ENCODE peak calls at places on chromosomes 11 and 22, in six cellular contexts. One of them, this sample, is unnamed.
A peak's percentile ranks its signal among the peaks of the same experiment; 100 is the strongest.

GRCh38 chr11:88345408-88345807 is 7.9 kb upstream of the CTSC start:
- DNase-seq in type B pancreatic cell: no peak
- DNase-seq in non-pigmented ciliary epithelial cell: no peak
- DNase-seq in nephron progenitor cell: no peak
- DNase-seq in RKO: peak; percentile 18
- DNase-seq in fibroblast of lung: no peak
- DNase-seq in this sample: peak; percentile 64

GRCh38 chr22:50079689-50080465 is 5.3 kb downstream of the MLC1 start:
- DNase-seq in non-pigmented ciliary epithelial cell: no peak
- DNase-seq in RKO: no peak
- DNase-seq in fibroblast of lung: no peak
- DNase-seq in type B pancreatic cell: no peak
- DNase-seq in nephron progenitor cell: no peak
- DNase-seq in this sample: no peak

GRCh38 chr11:65572356-65573043 is at the start of gene FAM89B:
- DNase-seq in RKO: peak; percentile 83
- DNase-seq in type B pancreatic cell: peak; percentile 88
- DNase-seq in non-pigmented ciliary epithelial cell: no peak
- DNase-seq in fibroblast of lung: peak; percentile 84
- DNase-seq in nephron progenitor cell: peak; percentile 86
- DNase-seq in this sample: peak; percentile 76

GRCh38 chr11:61498767-61499341 is 9.7 kb upstream of the LRRC10B start:
- DNase-seq in fibroblast of lung: no peak
- DNase-seq in non-pigmented ciliary epithelial cell: no peak
- DNase-seq in type B pancreatic cell: no peak
- DNase-seq in nephron progenitor cell: no peak
- DNase-seq in RKO: no peak
- DNase-seq in this sample: no peak

GRCh38 chr11:83554896-83555295 is 268.7 kb upstream of the CCDC90B start:
- DNase-seq in fibroblast of lung: no peak
- DNase-seq in non-pigmented ciliary epithelial cell: no peak
- DNase-seq in RKO: no peak
- DNase-seq in nephron progenitor cell: no peak
- DNase-seq in type B pancreatic cell: no peak
- DNase-seq in this sample: no peak

GRCh38 chr11:72781313-72782080 is 12.3 kb downstream of the STARD10 start:
- DNase-seq in RKO: no peak
- DNase-seq in nephron progenitor cell: peak; percentile 68
- DNase-seq in fibroblast of lung: no peak
- DNase-seq in non-pigmented ciliary epithelial cell: no peak
- DNase-seq in type B pancreatic cell: no peak
- DNase-seq in this sample: no peak

GRCh38 chr11:27571151-27571840 is 64.7 kb upstream of the LIN7C start:
- DNase-seq in type B pancreatic cell: no peak
- DNase-seq in RKO: no peak
- DNase-seq in nephron progenitor cell: no peak
- DNase-seq in non-pigmented ciliary epithelial cell: peak; percentile 77
- DNase-seq in fibroblast of lung: peak; percentile 85
- DNase-seq in this sample: peak; percentile 77

GRCh38 chr11:130037058-130037457 is 32.6 kb upstream of the APLP2 start:
- DNase-seq in non-pigmented ciliary epithelial cell: peak; percentile 70
- DNase-seq in nephron progenitor cell: no peak
- DNase-seq in RKO: peak; percentile 81
- DNase-seq in type B pancreatic cell: no peak
- DNase-seq in fibroblast of lung: peak; percentile 51
- DNase-seq in this sample: peak; percentile 77

GRCh38 chr11:87028688-87029087 is 9.0 kb upstream of the TMEM135 start:
- DNase-seq in nephron progenitor cell: no peak
- DNase-seq in RKO: no peak
- DNase-seq in fibroblast of lung: no peak
- DNase-seq in type B pancreatic cell: no peak
- DNase-seq in non-pigmented ciliary epithelial cell: no peak
- DNase-seq in this sample: no peak

GRCh38 chr11:32386770-32387377 is 48.5 kb downstream of the WT1 start:
- DNase-seq in RKO: no peak
- DNase-seq in non-pigmented ciliary epithelial cell: no peak
- DNase-seq in fibroblast of lung: peak; percentile 63
- DNase-seq in nephron progenitor cell: no peak
- DNase-seq in type B pancreatic cell: no peak
- DNase-seq in this sample: peak; percentile 94

GRCh38 chr11:9797300-9797699 is 133.4 kb downstream of the SWAP70 start:
- DNase-seq in non-pigmented ciliary epithelial cell: no peak
- DNase-seq in RKO: no peak
- DNase-seq in type B pancreatic cell: no peak
- DNase-seq in nephron progenitor cell: no peak
- DNase-seq in fibroblast of lung: no peak
- DNase-seq in this sample: no peak

GRCh38 chr11:130634981-130635473 is 186.6 kb downstream of the ADAMTS15 start:
- DNase-seq in non-pigmented ciliary epithelial cell: no peak
- DNase-seq in type B pancreatic cell: no peak
- DNase-seq in fibroblast of lung: peak; percentile 56
- DNase-seq in RKO: no peak
- DNase-seq in nephron progenitor cell: no peak
- DNase-seq in this sample: no peak

GRCh38 chr22:38777087-38777671 is 16.8 kb downstream of the DNAL4 start:
- DNase-seq in type B pancreatic cell: no peak
- DNase-seq in RKO: no peak
- DNase-seq in non-pigmented ciliary epithelial cell: no peak
- DNase-seq in nephron progenitor cell: no peak
- DNase-seq in fibroblast of lung: no peak
- DNase-seq in this sample: no peak

GRCh38 chr22:25484498-25484897 is 80.0 kb upstream of the GRK3 start:
- DNase-seq in non-pigmented ciliary epithelial cell: no peak
- DNase-seq in RKO: no peak
- DNase-seq in type B pancreatic cell: no peak
- DNase-seq in fibroblast of lung: no peak
- DNase-seq in nephron progenitor cell: no peak
- DNase-seq in this sample: no peak

GRCh38 chr11:9148035-9148434 is 56.6 kb upstream of the SCUBE2 start:
- DNase-seq in type B pancreatic cell: no peak
- DNase-seq in fibroblast of lung: no peak
- DNase-seq in RKO: no peak
- DNase-seq in nephron progenitor cell: no peak
- DNase-seq in non-pigmented ciliary epithelial cell: no peak
- DNase-seq in this sample: no peak

GRCh38 chr22:21726650-21727049 is 8.9 kb downstream of the YPEL1 start:
- DNase-seq in fibroblast of lung: no peak
- DNase-seq in nephron progenitor cell: peak; percentile 37
- DNase-seq in type B pancreatic cell: no peak
- DNase-seq in RKO: peak; percentile 59
- DNase-seq in non-pigmented ciliary epithelial cell: no peak
- DNase-seq in this sample: no peak

GRCh38 chr22:38218661-38219331 is 17.0 kb downstream of the MAFF start:
- DNase-seq in fibroblast of lung: peak; percentile 83
- DNase-seq in non-pigmented ciliary epithelial cell: peak; percentile 77
- DNase-seq in type B pancreatic cell: no peak
- DNase-seq in RKO: peak; percentile 77
- DNase-seq in nephron progenitor cell: peak; percentile 59
- DNase-seq in this sample: peak; percentile 96

GRCh38 chr22:29330753-29331152 is 15.3 kb upstream of the RASL10A start:
- DNase-seq in fibroblast of lung: peak; percentile 73
- DNase-seq in type B pancreatic cell: no peak
- DNase-seq in RKO: no peak
- DNase-seq in nephron progenitor cell: peak; percentile 66
- DNase-seq in non-pigmented ciliary epithelial cell: no peak
- DNase-seq in this sample: peak; percentile 70

GRCh38 chr11:12528487-12528886 is 145.7 kb upstream of the TEAD1 start:
- DNase-seq in non-pigmented ciliary epithelial cell: no peak
- DNase-seq in RKO: no peak
- DNase-seq in type B pancreatic cell: no peak
- DNase-seq in fibroblast of lung: no peak
- DNase-seq in nephron progenitor cell: no peak
- DNase-seq in this sample: no peak

GRCh38 chr11:134206185-134206584 is 17.6 kb downstream of the NCAPD3 start:
- DNase-seq in non-pigmented ciliary epithelial cell: no peak
- DNase-seq in type B pancreatic cell: no peak
- DNase-seq in fibroblast of lung: no peak
- DNase-seq in RKO: no peak
- DNase-seq in nephron progenitor cell: no peak
- DNase-seq in this sample: no peak

GRCh38 chr11:34329876-34330275 is 27.9 kb downstream of the ABTB2 start:
- DNase-seq in fibroblast of lung: no peak
- DNase-seq in RKO: no peak
- DNase-seq in nephron progenitor cell: no peak
- DNase-seq in non-pigmented ciliary epithelial cell: no peak
- DNase-seq in type B pancreatic cell: no peak
- DNase-seq in this sample: no peak

GRCh38 chr11:32890843-32891656 is 1.6 kb upstream of the QSER1 start:
- DNase-seq in non-pigmented ciliary epithelial cell: no peak
- DNase-seq in RKO: no peak
- DNase-seq in fibroblast of lung: no peak
- DNase-seq in nephron progenitor cell: no peak
- DNase-seq in type B pancreatic cell: no peak
- DNase-seq in this sample: no peak

GRCh38 chr11:77267910-77268309 is 33.6 kb downstream of the GDPD4 start:
- DNase-seq in type B pancreatic cell: no peak
- DNase-seq in RKO: no peak
- DNase-seq in fibroblast of lung: peak; percentile 74
- DNase-seq in nephron progenitor cell: no peak
- DNase-seq in non-pigmented ciliary epithelial cell: peak; percentile 67
- DNase-seq in this sample: peak; percentile 94

GRCh38 chr11:4085575-4085974 is 9.0 kb upstream of the RRM1 start:
- DNase-seq in type B pancreatic cell: no peak
- DNase-seq in non-pigmented ciliary epithelial cell: no peak
- DNase-seq in fibroblast of lung: no peak
- DNase-seq in RKO: no peak
- DNase-seq in nephron progenitor cell: no peak
- DNase-seq in this sample: no peak

GRCh38 chr11:48051217-48051848 is 71.0 kb downstream of the PTPRJ start:
- DNase-seq in nephron progenitor cell: no peak
- DNase-seq in RKO: no peak
- DNase-seq in non-pigmented ciliary epithelial cell: no peak
- DNase-seq in type B pancreatic cell: no peak
- DNase-seq in fibroblast of lung: no peak
- DNase-seq in this sample: peak; percentile 32

GRCh38 chr11:7020183-7020917 is at the start of the genes NLRP14 and ZNF214:
- DNase-seq in fibroblast of lung: peak; percentile 93
- DNase-seq in nephron progenitor cell: peak; percentile 91
- DNase-seq in RKO: peak; percentile 94
- DNase-seq in type B pancreatic cell: peak; percentile 91
- DNase-seq in non-pigmented ciliary epithelial cell: peak; percentile 68
- DNase-seq in this sample: peak; percentile 89

GRCh38 chr11:132311703-132312102 is 941.3 kb downstream of the NTM start:
- DNase-seq in non-pigmented ciliary epithelial cell: no peak
- DNase-seq in nephron progenitor cell: no peak
- DNase-seq in type B pancreatic cell: no peak
- DNase-seq in fibroblast of lung: no peak
- DNase-seq in RKO: no peak
- DNase-seq in this sample: no peak

GRCh38 chr11:11456896-11457295 is 103.8 kb upstream of the CSNK2A3 start:
- DNase-seq in non-pigmented ciliary epithelial cell: no peak
- DNase-seq in nephron progenitor cell: no peak
- DNase-seq in RKO: no peak
- DNase-seq in type B pancreatic cell: no peak
- DNase-seq in fibroblast of lung: no peak
- DNase-seq in this sample: no peak

GRCh38 chr22:49691256-49691655 is 136.4 kb downstream of the BRD1 start:
- DNase-seq in RKO: no peak
- DNase-seq in type B pancreatic cell: peak; percentile 50
- DNase-seq in fibroblast of lung: no peak
- DNase-seq in non-pigmented ciliary epithelial cell: no peak
- DNase-seq in nephron progenitor cell: no peak
- DNase-seq in this sample: no peak

GRCh38 chr11:22304337-22304961 is 33.7 kb upstream of the SLC17A6 start:
- DNase-seq in non-pigmented ciliary epithelial cell: peak; percentile 6
- DNase-seq in type B pancreatic cell: no peak
- DNase-seq in fibroblast of lung: peak; percentile 41
- DNase-seq in RKO: peak; percentile 77
- DNase-seq in nephron progenitor cell: no peak
- DNase-seq in this sample: peak; percentile 19

GRCh38 chr22:41501209-41501608 is 32.3 kb downstream of the ACO2 start:
- DNase-seq in fibroblast of lung: peak; percentile 27
- DNase-seq in RKO: peak; percentile 51
- DNase-seq in nephron progenitor cell: no peak
- DNase-seq in non-pigmented ciliary epithelial cell: no peak
- DNase-seq in type B pancreatic cell: no peak
- DNase-seq in this sample: peak; percentile 26

GRCh38 chr11:3014314-3014938 is 22.3 kb upstream of the NAP1L4 start:
- DNase-seq in type B pancreatic cell: no peak
- DNase-seq in nephron progenitor cell: no peak
- DNase-seq in non-pigmented ciliary epithelial cell: no peak
- DNase-seq in fibroblast of lung: no peak
- DNase-seq in RKO: no peak
- DNase-seq in this sample: no peak

GRCh38 chr11:65041206-65042035 is at the start of gene SAC3D1:
- DNase-seq in RKO: peak; percentile 26
- DNase-seq in type B pancreatic cell: no peak
- DNase-seq in fibroblast of lung: no peak
- DNase-seq in non-pigmented ciliary epithelial cell: no peak
- DNase-seq in nephron progenitor cell: peak; percentile 78
- DNase-seq in this sample: peak; percentile 28

This sample was measured in amniotic epithelial cell.